ENCODE peak calls at places on chromosomes 12 and 14, in nine cellular contexts. E is adrenal gland, U is breast epithelium, M is K562, X is upper lobe of left lung, T is ovary, P is IMR-90, Q is HCT116, S is HepG2. H is an unnamed sample.

GRCh38 chr12:53198470-53199110 is 8.5 kb downstream of the ITGB7 start:
- DNase-seq in P (no peak), U (no peak), T (no peak), E (no peak), Q (no peak), X (no peak), M (no peak), S (no peak), H (no peak)

GRCh38 chr12:49552425-49552824 is 13.6 kb downstream of the KCNH3 start:
- DNase-seq in Q (no peak), X (no peak), S (no peak), P (no peak), E (no peak), M (no peak), U (no peak), T (no peak), H (no peak)

GRCh38 chr12:23731035-23731434 is 218.4 kb downstream of the SOX5 start:
- DNase-seq in M (no peak), S (no peak), Q (no peak), U (no peak), X (no peak), E (no peak), P (no peak), T (no peak), H (no peak)

GRCh38 chr12:10016881-10017280 is 6.5 kb downstream of the CLEC12B start:
- DNase-seq in Q (no peak), U (no peak), P (no peak), E (no peak), X (no peak), T (no peak), M (no peak), S (no peak), H (no peak)

GRCh38 chr14:29649170-29649569 is 278.5 kb downstream of the PRKD1 start:
- DNase-seq in M (no peak), S (no peak), X (no peak), P (no peak), E (no peak), Q (no peak), T (no peak), U (no peak), H (no peak)

GRCh38 chr14:95253039-95253620 is 66.6 kb downstream of the CLMN start:
- DNase-seq in T (no peak), U (no peak), S (no peak), E (no peak), X (no peak), P (no peak), Q (no peak), M (no peak), H (no peak)

GRCh38 chr14:94640721-94641631 is 28.8 kb downstream of the SERPINA3 start:
- DNase-seq in E (peak; percentile 33), Q (peak; percentile 15), X (no peak), T (no peak), P (no peak), S (no peak), M (no peak), U (no peak), H (no peak)

GRCh38 chr14:105894978-105895881 is 368.8 kb downstream of the TMEM121 start:
- DNase-seq in E (no peak), X (peak; percentile 16), T (no peak), S (no peak), P (no peak), M (peak; percentile 1), U (peak; percentile 47), Q (no peak), H (no peak)

DNA sequence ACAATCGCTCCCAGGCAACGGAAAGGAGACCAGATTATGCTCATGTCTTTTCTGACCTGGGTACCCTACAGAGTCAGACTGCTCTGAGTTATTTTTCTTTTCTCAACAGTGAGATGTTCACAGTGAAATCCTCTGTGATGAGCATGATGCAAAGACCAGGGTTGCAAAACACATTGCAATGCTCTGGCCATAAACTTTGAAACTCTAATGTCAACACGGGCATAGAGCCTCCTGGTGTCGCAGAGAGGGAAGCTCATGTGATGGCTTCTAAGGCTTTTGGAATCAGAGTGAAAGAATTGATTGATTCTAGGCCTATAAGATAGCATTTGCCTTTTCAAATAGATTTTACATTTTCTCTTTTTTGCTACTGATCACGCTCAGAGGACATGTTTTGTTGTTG is 193.4 kb downstream of the RASSF9 start:
- DNase-seq in T (no peak), E (no peak), P (peak; percentile 78), X (no peak), S (peak; percentile 75), M (no peak), Q (no peak), U (no peak), H (no peak)
- TF ChIP-seq CTCF in T (no peak), E (no peak), P (peak; percentile 61), X (no peak), S (peak; percentile 84), M (no peak), Q (peak; percentile 25), U (no peak), H (no peak)

GRCh38 chr12:50764116-50764860 is 387 bp downstream of the ATF1 start:
- DNase-seq in S (no peak), T (no peak), E (peak; percentile 60), P (peak; percentile 23), U (no peak), X (no peak), Q (no peak), M (peak; percentile 88), H (no peak)

GRCh38 chr12:50764861-50765324 is 992 bp downstream of the ATF1 start:
- DNase-seq in U (no peak), Q (no peak), M (no peak), S (peak; percentile 89), T (no peak), E (peak; percentile 63), X (peak; percentile 30), P (peak; percentile 35), H (no peak)

GRCh38 chr12:50765325-50765911 is 1.5 kb downstream of the ATF1 start:
- DNase-seq in X (peak; percentile 34), U (no peak), Q (no peak), P (peak; percentile 56), M (peak; percentile 38), T (no peak), E (peak; percentile 50), S (peak; percentile 50), H (no peak)

DNA sequence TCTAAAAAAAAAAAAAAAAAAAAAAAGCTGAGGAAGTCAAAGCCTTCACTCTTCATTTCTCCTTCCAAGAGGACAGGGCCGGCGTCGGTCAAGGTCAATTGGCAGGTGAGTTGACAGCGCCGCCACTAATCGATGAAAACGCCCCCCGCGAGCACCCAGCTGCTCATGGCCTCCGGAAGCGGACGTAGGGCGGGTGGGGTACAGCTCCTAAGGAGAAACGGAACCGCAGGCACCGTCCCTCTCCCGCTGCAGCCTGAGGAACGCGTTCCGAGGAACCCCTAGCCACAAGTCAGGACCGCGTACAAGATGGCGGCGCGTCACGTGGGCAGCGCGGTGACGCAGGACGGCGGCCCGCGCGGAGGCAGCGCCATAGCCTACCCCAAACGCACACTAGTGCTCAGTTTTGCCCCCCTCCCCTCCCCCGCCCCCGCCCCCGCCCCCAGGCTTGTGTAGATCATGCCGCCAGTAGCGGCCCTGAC is at the start of gene ATF1:
- DNase-seq in X (peak; percentile 92), U (peak; percentile 87), P (peak; percentile 93), E (peak; percentile 91), Q (peak; percentile 79), T (peak; percentile 90), M (peak; percentile 83), S (peak; percentile 84), H (no peak)
- TF ChIP-seq POLR2A in X (peak; percentile 89), U (no peak), P (peak; percentile 82), E (peak; percentile 74), Q (peak; percentile 60), T (peak; percentile 81), M (peak; percentile 93), S (peak; percentile 91), H (no peak)

DNA sequence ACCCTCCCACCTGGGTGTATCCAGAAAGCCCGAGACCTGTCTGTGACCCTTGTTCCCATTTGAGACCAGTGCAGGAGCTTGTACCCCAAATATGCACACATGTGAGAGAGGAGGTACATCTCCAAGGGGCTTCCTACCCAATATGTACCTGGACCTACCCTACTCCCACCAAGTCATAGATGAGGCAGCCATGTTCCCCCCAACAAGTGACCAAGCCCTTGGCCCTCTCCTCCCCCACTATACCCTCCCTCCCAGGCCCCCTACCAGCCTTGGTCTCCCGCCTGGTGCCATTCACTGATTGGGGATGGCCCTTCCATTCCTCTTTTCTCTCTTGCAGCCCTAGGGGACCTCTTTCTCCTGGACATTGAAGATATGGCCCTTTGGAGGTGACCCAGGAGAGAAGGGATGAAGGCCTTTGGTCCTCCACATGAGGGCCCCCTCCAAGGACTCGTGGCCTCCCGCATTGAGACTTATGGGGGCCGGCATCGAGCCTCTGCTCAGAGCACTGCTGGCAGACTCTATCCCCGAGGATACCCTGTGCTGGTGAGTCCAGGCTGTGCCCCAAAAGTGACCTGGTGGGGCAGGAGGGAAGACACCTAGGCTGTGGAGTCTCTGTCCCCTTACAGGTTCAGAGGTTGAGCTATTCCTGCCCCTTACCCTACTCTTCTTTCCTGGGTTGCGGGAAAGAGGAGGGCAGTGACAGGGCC is 1.5 kb downstream of the PLEKHG6 start:
- DNase-seq in P (no peak), U (no peak), E (no peak), S (no peak), T (no peak), M (no peak), X (no peak), Q (no peak), H (no peak)
- H3K27ac ChIP-seq in P (no peak overlapping the region), U (peak overlapping the region; percentile 96), E (no peak overlapping the region), S (no peak overlapping the region), T (no peak overlapping the region), M (no peak overlapping the region), X (peak overlapping the region; percentile 65), Q (peak overlapping the region; percentile 57), H (peak overlapping the region; percentile 78)

GRCh38 chr14:34978444-34978843 is 4.3 kb upstream of the SRP54 start:
- DNase-seq in P (no peak), Q (no peak), U (no peak), S (no peak), M (no peak), E (no peak), T (no peak), X (no peak), H (no peak)

GRCh38 chr14:34982421-34983147 is at the start of gene SRP54:
- DNase-seq in E (peak; percentile 99), M (peak; percentile 96), T (peak; percentile 98), X (peak; percentile 99), S (peak; percentile 100), P (peak; percentile 98), U (peak; percentile 97), Q (peak; percentile 97), H (peak; percentile 99)

GRCh38 chr14:34980337-34980900 is 2.4 kb upstream of the SRP54 start:
- DNase-seq in M (no peak), Q (no peak), X (no peak), T (no peak), P (no peak), S (no peak), U (no peak), E (no peak), H (no peak)

GRCh38 chr14:34983148-34983760 is 462 bp downstream of the SRP54 start:
- DNase-seq in Q (no peak), X (no peak), M (no peak), E (no peak), U (no peak), S (no peak), T (no peak), P (no peak), H (no peak)

DNA sequence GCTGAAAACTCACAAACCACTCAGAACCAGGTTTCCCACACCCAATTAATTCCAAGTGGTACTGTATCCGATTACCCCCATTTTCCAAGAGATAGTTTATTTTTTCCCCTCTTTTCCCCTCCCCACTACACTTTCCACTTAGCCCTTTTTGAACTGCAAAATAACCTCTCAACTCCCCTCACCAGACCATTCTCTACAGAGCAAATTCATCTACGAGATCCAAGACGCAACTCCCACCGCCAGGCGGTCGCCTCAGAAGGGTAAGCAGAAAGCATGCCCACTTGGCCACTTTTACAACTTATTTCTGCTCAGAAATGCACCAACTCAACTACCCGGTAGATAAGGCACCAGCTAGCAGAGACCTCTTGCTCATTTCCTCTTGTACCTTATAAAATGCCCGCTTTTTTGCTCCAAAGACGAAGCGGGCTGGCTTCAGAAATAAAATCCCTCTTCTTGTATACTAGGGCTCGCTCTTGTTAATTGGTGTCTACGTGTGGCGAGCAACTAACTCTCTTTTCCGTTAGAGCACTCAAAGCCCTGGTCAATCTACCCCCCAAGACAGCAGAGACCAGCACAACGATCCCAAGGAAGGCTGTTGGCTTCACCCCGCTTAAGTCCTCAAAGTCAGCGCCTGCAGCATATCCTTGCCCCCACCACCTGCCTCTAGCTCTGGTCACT is 910 bp upstream of the SRP54 start:
- DNase-seq in T (peak; percentile 34), Q (peak; percentile 26), X (peak; percentile 29), M (no peak), U (no peak), E (peak; percentile 44), S (no peak), P (peak; percentile 50), H (no peak)
- TF ChIP-seq CTCF in T (no peak), Q (peak; percentile 21), X (no peak), M (no peak), U (peak; percentile 39), E (peak; percentile 33), S (no peak), P (peak; percentile 28), H (no peak)